ENCODE peak calls at places on chromosomes 4 and X, in four cellular contexts. J is GM12878, I is K562, R is HepG2. F is an unnamed sample.

GRCh38 chr4:75555294-75556164 is at the start of gene ODAPH:
- DNase-seq in J (peak), I (peak), R (no peak), F (no peak)

GRCh38 chrX:128805236-128805635 is 718.1 kb downstream of the SMARCA1 start:
- DNase-seq in I (no peak), J (no peak), R (no peak), F (no peak)

GRCh38 chrX:105872921-105873320 is 50.6 kb downstream of the NRK start:
- DNase-seq in R (no peak), J (no peak), I (no peak), F (no peak)

GRCh38 chr4:152594981-152595916 is 59.4 kb upstream of the FBXW7 start:
- DNase-seq in J (peak), I (no peak), R (no peak), F (no peak)

GRCh38 chrX:19899234-19899788 is 11.9 kb upstream of the SH3KBP1 start:
- DNase-seq in R (no peak), J (no peak), I (no peak), F (no peak)

GRCh38 chrX:80765226-80765625 is 44.5 kb downstream of the BRWD3 start:
- DNase-seq in J (no peak), R (peak), I (no peak), F (no peak)

GRCh38 chrX:153634236-153634635 is 12.8 kb upstream of the DUSP9 start:
- DNase-seq in J (no peak), R (no peak), I (no peak), F (no peak)

GRCh38 chrX:56738670-56739069 is 9.6 kb downstream of the NBDY start:
- DNase-seq in R (no peak), I (no peak), J (no peak), F (no peak)

GRCh38 chrX:41666251-41666650 is 22.5 kb upstream of the GPR34 start:
- DNase-seq in R (no peak), I (no peak), J (no peak), F (no peak)

GRCh38 chrX:46819136-46819535 is 17.7 kb upstream of the RP2 start:
- DNase-seq in R (peak), I (no peak), J (no peak), F (no peak)

GRCh38 chrX:12946838-12947544 is 27.9 kb upstream of the TMSB4X start:
- DNase-seq in I (peak), R (peak), J (peak), F (peak)

GRCh38 chr4:3122081-3122563 is 47.6 kb downstream of the HTT start:
- DNase-seq in R (no peak), I (no peak), J (no peak), F (no peak)

GRCh38 chr4:185682236-185682635 is 129.8 kb downstream of the SORBS2 start:
- DNase-seq in J (no peak), R (no peak), I (no peak), F (no peak)

GRCh38 chr4:157204634-157205244 is 15.8 kb upstream of the GRIA2 start:
- DNase-seq in I (peak), J (no peak), R (peak), F (peak)

GRCh38 chrX:107894038-107894437 is 68.4 kb downstream of the MID2 start:
- DNase-seq in R (peak), I (peak), J (peak), F (no peak)

GRCh38 chrX:110396777-110397176 is 38.1 kb downstream of the RTL9 start:
- DNase-seq in J (no peak), I (peak), R (no peak), F (no peak)

GRCh38 chr4:79294064-79294463 is 31.8 kb downstream of the NAA11 start:
- DNase-seq in R (peak), I (no peak), J (no peak), F (no peak)

GRCh38 chr4:102521570-102522553 is 20.7 kb downstream of the NFKB1 start:
- DNase-seq in I (no peak), J (no peak), R (no peak), F (no peak)

GRCh38 chr4:62028758-62029157 is 828.6 kb downstream of the ADGRL3 start:
- DNase-seq in I (no peak), J (no peak), R (no peak), F (no peak)

GRCh38 chr4:74768857-74769525 is 25.3 kb downstream of the BTC start:
- DNase-seq in I (no peak), J (no peak), R (peak), F (no peak)

GRCh38 chr4:26298198-26298950 is 22.4 kb upstream of the RBPJ start:
- DNase-seq in I (no peak), R (no peak), J (no peak), F (no peak)

GRCh38 chrX:25555521-25555920 is 539.8 kb upstream of the ARX start:
- DNase-seq in J (no peak), R (no peak), I (no peak), F (no peak)

GRCh38 chrX:101491943-101492342 is 6.7 kb downstream of the ARMCX4 start:
- DNase-seq in J (no peak), R (no peak), I (no peak), F (no peak)

GRCh38 chrX:153939573-153939972 is 4.7 kb upstream of the NAA10 start:
- DNase-seq in J (no peak), R (no peak), I (no peak), F (no peak)

GRCh38 chr4:93788712-93789111 is 39.8 kb upstream of the ATOH1 start:
- DNase-seq in I (peak), J (no peak), R (peak), F (no peak)

GRCh38 chrX:1484638-1485019 is 31.9 kb upstream of the ASMTL start:
- DNase-seq in I (no peak), J (no peak), R (no peak), F (no peak)

GRCh38 chr4:139092271-139092670 is 76.7 kb downstream of the NOCT start:
- DNase-seq in R (no peak), I (no peak), J (no peak), F (no peak)

GRCh38 chrX:138754861-138755260 is 43.3 kb upstream of the FGF13 start:
- DNase-seq in I (no peak), J (no peak), R (no peak), F (no peak)

GRCh38 chr4:7323872-7324650 is 110.7 kb downstream of the PSAPL1 start:
- DNase-seq in R (peak), J (no peak), I (peak), F (no peak)

GRCh38 chr4:34182346-34182745 is 2062.0 kb downstream of the ARAP2 start:
- DNase-seq in J (no peak), R (no peak), I (no peak), F (no peak)

GRCh38 chr4:157616741-157617472 is 396.4 kb downstream of the GRIA2 start:
- DNase-seq in I (no peak), R (no peak), J (no peak), F (no peak)

GRCh38 chr4:113444386-113444785 is 317.2 kb downstream of the CAMK2D start:
- DNase-seq in J (no peak), I (no peak), R (no peak), F (no peak)

GRCh38 chrX:49071877-49072711 is 1.7 kb downstream of the PRAF2 start:
- DNase-seq in I (no peak), J (no peak), R (no peak), F (peak)

GRCh38 chr4:24659241-24659961 is 75.0 kb upstream of the DHX15 start:
- DNase-seq in I (no peak), J (no peak), R (no peak), F (no peak)

GRCh38 chrX:47482512-47483309 is at the start of gene ZNF41:
- DNase-seq in R (peak), J (peak), I (peak), F (peak)

GRCh38 chr4:43410636-43411035 is 518.1 kb downstream of the GRXCR1 start:
- DNase-seq in R (no peak), I (no peak), J (no peak), F (no peak)

DNA sequence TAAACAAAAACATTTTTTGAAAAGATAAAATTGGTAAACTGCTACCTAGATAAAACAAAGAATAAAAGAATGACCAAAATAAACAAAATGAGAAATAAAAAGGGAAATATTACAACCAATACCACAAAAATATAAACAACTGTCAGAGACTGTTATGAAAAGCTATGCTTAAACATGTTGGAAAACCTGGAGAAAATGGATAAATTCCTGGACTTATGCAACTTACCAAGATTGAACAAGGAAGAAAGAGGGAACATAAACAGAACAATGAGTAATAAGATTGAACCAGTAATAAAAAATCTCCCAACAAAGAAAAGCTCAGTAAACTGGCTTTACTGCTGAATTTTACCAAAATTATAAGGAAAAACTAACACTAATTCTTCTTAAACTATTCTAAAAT is 518.7 kb downstream of the GRXCR1 start:
- DNase-seq in R (no peak), I (no peak), J (no peak), F (no peak)
- TF ChIP-seq TCF7 in R (no peak), I (no peak), J (no peak), F (no peak)

DNA sequence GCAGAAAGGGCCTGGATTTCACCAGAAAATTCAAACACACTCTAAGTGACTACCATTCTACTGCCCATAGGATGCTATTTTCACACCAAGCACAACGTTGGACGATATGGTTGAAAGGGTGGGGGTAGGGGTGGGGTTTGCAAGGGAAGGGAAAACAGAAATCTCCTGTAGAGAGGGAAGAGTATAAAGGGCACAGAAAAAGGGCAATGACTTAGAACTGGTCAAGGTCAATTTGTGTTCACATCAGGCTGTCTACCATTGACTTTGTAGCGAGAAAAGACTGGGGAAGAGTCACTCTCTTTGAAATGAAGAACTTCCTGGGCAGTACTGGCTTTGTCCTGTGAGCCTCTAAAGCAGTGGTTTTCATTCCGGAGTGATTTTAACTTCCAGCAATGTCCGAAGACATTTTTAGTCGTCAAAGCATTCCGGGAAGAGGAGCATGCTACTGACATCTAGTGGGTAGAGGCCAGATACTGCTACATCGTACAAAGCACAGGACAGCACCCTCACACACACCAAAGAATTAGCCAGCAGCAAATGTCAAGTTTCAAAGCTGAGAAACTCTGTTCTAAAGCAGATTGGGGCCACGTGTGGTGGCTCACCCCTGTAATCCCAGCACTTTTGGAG is 48.4 kb upstream of the SLC7A3 start:
- DNase-seq in J (no peak), R (peak), I (peak), F (peak)
- TF ChIP-seq USF2 in J (no peak), R (no peak), I (no peak), F (no peak)

GRCh38 chrX:109372716-109373115 is 109.2 kb downstream of the GUCY2F start:
- DNase-seq in R (no peak), I (no peak), J (no peak), F (no peak)
- TF ChIP-seq ATF3 in R (no peak), I (no peak), J (no peak), F (no peak)

DNA sequence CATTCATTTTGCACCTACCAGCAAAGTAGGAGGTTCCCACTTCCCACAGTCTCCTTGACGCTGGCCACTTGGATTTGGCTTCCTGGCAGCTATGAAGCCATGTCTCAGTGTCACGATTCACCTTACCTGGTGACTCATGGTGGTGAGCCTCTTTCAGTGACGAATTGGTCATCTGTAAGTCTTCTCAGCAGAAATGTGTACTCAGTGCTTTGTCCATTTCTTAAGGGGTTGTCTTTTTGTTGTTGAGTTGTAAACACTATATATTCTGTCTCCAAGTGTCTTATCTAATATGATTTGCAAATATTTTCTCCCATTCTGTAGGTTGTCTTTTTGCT is 11.4 kb upstream of the MAEA start:
- DNase-seq in R (no peak), J (no peak), I (no peak), F (no peak)
- TF ChIP-seq TCF7 in R (no peak), J (no peak), I (no peak), F (no peak)

DNA sequence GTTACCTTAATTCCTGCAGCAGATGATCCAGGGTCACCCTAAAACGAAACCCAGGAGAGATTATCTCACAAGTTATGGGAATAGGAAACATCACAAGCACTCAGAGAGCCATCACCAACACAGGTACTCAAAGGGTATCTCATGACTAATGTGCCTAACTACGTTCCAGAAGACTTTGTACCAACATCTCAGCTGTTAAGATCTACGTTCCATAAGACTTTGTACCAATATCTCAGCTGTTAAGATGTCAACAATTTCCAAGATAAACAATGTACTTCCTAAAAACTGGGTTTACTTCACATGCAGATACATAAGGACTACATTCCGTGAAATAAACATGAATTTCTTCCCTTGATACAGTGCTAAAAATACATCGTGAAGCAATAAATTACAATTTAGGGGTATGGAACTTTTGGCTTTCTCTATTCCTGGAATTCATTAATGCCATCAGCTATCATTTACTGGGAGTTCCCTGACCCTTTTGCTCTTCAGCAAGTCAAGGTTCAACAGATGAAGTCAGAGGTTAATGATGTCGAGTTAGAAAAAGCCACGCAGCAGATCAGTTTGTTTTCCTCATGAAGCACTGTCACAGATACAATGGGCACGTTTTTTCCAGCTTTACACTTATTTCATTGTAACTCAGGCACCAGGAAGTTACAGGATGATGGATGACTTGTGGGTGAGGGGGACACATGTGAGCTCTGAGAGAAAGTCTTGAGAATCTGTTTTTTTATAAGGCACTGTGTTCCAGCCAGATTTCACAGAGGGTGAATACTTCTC is 127.0 kb upstream of the ETNPPL start:
- DNase-seq in J (no peak), R (no peak), I (no peak), F (no peak)
- TF ChIP-seq USF2 in J (no peak), R (no peak), I (no peak), F (no peak)

GRCh38 chr4:184345573-184345922 is 127.9 kb upstream of the ENPP6 start:
- DNase-seq in J (no peak), I (peak), R (no peak), F (no peak)

GRCh38 chr4:184344899-184345572 is 127.4 kb upstream of the ENPP6 start:
- DNase-seq in J (no peak), R (no peak), I (no peak), F (no peak)

GRCh38 chr4:184342167-184342856 is 124.6 kb upstream of the ENPP6 start:
- DNase-seq in J (no peak), R (no peak), I (no peak), F (no peak)

GRCh38 chr4:184344435-184344834 is 126.8 kb upstream of the ENPP6 start:
- DNase-seq in I (no peak), R (no peak), J (no peak), F (no peak)

GRCh38 chr4:184343400-184344177 is 125.9 kb upstream of the ENPP6 start:
- DNase-seq in J (peak), R (peak), I (peak), F (peak)
- TF ChIP-seq ATF3 in J (no peak), R (no peak), I (no peak), F (no peak)

DNA sequence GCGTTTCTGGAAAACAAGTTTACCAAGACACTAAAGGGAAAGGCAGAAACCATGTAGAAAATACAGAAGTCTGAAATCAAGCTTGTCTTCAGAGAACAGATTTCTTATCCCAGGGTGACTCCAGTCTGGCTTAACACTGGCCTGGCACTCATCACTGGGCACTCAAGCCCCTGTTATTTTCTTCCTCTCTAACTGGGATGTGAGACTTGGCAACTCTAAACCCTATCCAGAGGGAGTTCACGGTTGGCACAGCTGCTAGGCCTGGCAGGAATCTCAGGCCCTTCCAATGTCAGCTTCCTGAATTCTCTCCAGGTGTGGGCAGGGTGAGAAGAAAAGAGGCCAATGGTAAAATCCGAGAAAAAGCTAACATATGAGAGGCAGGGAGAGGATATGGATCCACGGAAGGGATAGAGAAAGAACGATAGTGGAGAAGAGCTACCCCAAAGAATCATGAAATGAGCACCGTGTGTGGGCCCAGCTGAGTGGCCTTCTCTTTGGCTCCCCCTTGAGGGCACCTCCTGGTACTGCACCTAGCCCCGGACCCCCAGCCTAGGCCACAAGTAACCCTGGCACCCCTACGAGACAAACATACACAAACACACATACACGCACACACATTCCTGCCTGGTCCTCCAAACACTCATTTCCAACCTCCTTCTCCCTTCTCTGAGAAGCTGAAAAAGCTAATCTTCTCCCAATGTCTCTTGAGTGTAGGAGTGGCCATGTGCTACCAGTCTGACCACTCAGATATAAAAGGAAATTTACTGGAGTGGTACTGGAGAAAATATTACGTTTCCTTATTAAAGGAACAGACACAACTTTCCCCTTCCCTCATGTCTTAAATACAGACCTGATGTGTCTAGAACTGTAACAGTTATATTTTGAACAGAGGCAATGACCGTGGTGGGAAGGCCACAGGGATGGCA is 16.6 kb upstream of the PTCHD1 start:
- DNase-seq in I (peak), J (no peak), R (no peak), F (peak)
- TF ChIP-seq TCF7 in I (no peak), J (no peak), R (no peak), F (no peak)

GRCh38 chr4:187006189-187006618 is 282.5 kb upstream of the FAT1 start:
- DNase-seq in R (no peak), I (no peak), J (no peak), F (no peak)
- TF ChIP-seq USF2 in R (no peak), I (no peak), J (no peak), F (no peak)

GRCh38 chrX:103503163-103503852 is 16.0 kb downstream of the RAB40A start:
- DNase-seq in J (no peak), I (no peak), R (no peak), F (no peak)
- TF ChIP-seq ATF3 in J (no peak), I (no peak), R (no peak), F (no peak)

F was measured in WTC11.